ENCODE peak calls at places on chromosome 9, in eight cellular contexts. One of them, this sample, is unnamed.

GRCh38 chr9:113343732-113344231 is 3.7 kb upstream of the WDR31 start:
- DNase-seq in mucosa of gallbladder: peak
- DNase-seq in GM03348: peak
- DNase-seq in H7: no peak
- DNase-seq in activated CD4-positive, alpha-beta T cell treated with anti-CD3 and anti-CD28 coated beads, Interleukin-2, amount 50 U/mL, for 48 hours: no peak
- DNase-seq in T-helper 2 cell: no peak
- DNase-seq in effector memory CD4-positive, alpha-beta T cell: no peak
- DNase-seq in cardiac muscle cell: peak
- DNase-seq in this sample: peak

GRCh38 chr9:121294866-121295661 is 27.1 kb downstream of the GSN start:
- DNase-seq in mucosa of gallbladder: peak
- DNase-seq in GM03348: no peak
- DNase-seq in H7: no peak
- DNase-seq in activated CD4-positive, alpha-beta T cell treated with anti-CD3 and anti-CD28 coated beads, Interleukin-2, amount 50 U/mL, for 48 hours: no peak
- DNase-seq in T-helper 2 cell: no peak
- DNase-seq in effector memory CD4-positive, alpha-beta T cell: no peak
- DNase-seq in cardiac muscle cell: no peak
- DNase-seq in this sample: no peak

GRCh38 chr9:117245225-117245624 is 169.6 kb downstream of the ASTN2 start:
- DNase-seq in mucosa of gallbladder: no peak
- DNase-seq in GM03348: no peak
- DNase-seq in H7: no peak
- DNase-seq in activated CD4-positive, alpha-beta T cell treated with anti-CD3 and anti-CD28 coated beads, Interleukin-2, amount 50 U/mL, for 48 hours: no peak
- DNase-seq in T-helper 2 cell: no peak
- DNase-seq in effector memory CD4-positive, alpha-beta T cell: no peak
- DNase-seq in cardiac muscle cell: no peak
- DNase-seq in this sample: no peak

GRCh38 chr9:26786571-26786970 is 106.0 kb downstream of the CAAP1 start:
- DNase-seq in mucosa of gallbladder: no peak
- DNase-seq in GM03348: no peak
- DNase-seq in H7: no peak
- DNase-seq in activated CD4-positive, alpha-beta T cell treated with anti-CD3 and anti-CD28 coated beads, Interleukin-2, amount 50 U/mL, for 48 hours: no peak
- DNase-seq in T-helper 2 cell: no peak
- DNase-seq in effector memory CD4-positive, alpha-beta T cell: no peak
- DNase-seq in cardiac muscle cell: no peak
- DNase-seq in this sample: no peak

GRCh38 chr9:27003406-27004147 is 1.9 kb downstream of the LRRC19 start:
- DNase-seq in mucosa of gallbladder: no peak
- DNase-seq in GM03348: no peak
- DNase-seq in H7: no peak
- DNase-seq in activated CD4-positive, alpha-beta T cell treated with anti-CD3 and anti-CD28 coated beads, Interleukin-2, amount 50 U/mL, for 48 hours: no peak
- DNase-seq in T-helper 2 cell: no peak
- DNase-seq in effector memory CD4-positive, alpha-beta T cell: no peak
- DNase-seq in cardiac muscle cell: no peak
- DNase-seq in this sample: no peak

GRCh38 chr9:90996154-90996788 is 194.7 kb downstream of the SYK start:
- DNase-seq in mucosa of gallbladder: no peak
- DNase-seq in GM03348: no peak
- DNase-seq in H7: no peak
- DNase-seq in activated CD4-positive, alpha-beta T cell treated with anti-CD3 and anti-CD28 coated beads, Interleukin-2, amount 50 U/mL, for 48 hours: no peak
- DNase-seq in T-helper 2 cell: no peak
- DNase-seq in effector memory CD4-positive, alpha-beta T cell: no peak
- DNase-seq in cardiac muscle cell: no peak
- DNase-seq in this sample: no peak

GRCh38 chr9:135615666-135616620 is 23.4 kb downstream of the GLT6D1 start:
- DNase-seq in mucosa of gallbladder: no peak
- DNase-seq in GM03348: no peak
- DNase-seq in H7: peak
- DNase-seq in activated CD4-positive, alpha-beta T cell treated with anti-CD3 and anti-CD28 coated beads, Interleukin-2, amount 50 U/mL, for 48 hours: no peak
- DNase-seq in T-helper 2 cell: no peak
- DNase-seq in effector memory CD4-positive, alpha-beta T cell: no peak
- DNase-seq in cardiac muscle cell: no peak
- DNase-seq in this sample: no peak

GRCh38 chr9:75230469-75230868 is 142.2 kb downstream of the OSTF1 start:
- DNase-seq in mucosa of gallbladder: no peak
- DNase-seq in GM03348: no peak
- DNase-seq in H7: no peak
- DNase-seq in activated CD4-positive, alpha-beta T cell treated with anti-CD3 and anti-CD28 coated beads, Interleukin-2, amount 50 U/mL, for 48 hours: no peak
- DNase-seq in T-helper 2 cell: no peak
- DNase-seq in effector memory CD4-positive, alpha-beta T cell: no peak
- DNase-seq in cardiac muscle cell: no peak
- DNase-seq in this sample: no peak

GRCh38 chr9:12817702-12818101 is 42.9 kb downstream of the LURAP1L start:
- DNase-seq in mucosa of gallbladder: peak
- DNase-seq in GM03348: no peak
- DNase-seq in H7: no peak
- DNase-seq in activated CD4-positive, alpha-beta T cell treated with anti-CD3 and anti-CD28 coated beads, Interleukin-2, amount 50 U/mL, for 48 hours: no peak
- DNase-seq in T-helper 2 cell: no peak
- DNase-seq in effector memory CD4-positive, alpha-beta T cell: no peak
- DNase-seq in cardiac muscle cell: no peak
- DNase-seq in this sample: no peak

GRCh38 chr9:120443976-120444375 is 136.0 kb downstream of the CDK5RAP2 start:
- DNase-seq in mucosa of gallbladder: no peak
- DNase-seq in GM03348: no peak
- DNase-seq in H7: no peak
- DNase-seq in activated CD4-positive, alpha-beta T cell treated with anti-CD3 and anti-CD28 coated beads, Interleukin-2, amount 50 U/mL, for 48 hours: no peak
- DNase-seq in T-helper 2 cell: no peak
- DNase-seq in effector memory CD4-positive, alpha-beta T cell: no peak
- DNase-seq in cardiac muscle cell: no peak
- DNase-seq in this sample: no peak

GRCh38 chr9:130058887-130059286 is 5.2 kb downstream of the GPR107 start:
- DNase-seq in mucosa of gallbladder: no peak
- DNase-seq in GM03348: no peak
- DNase-seq in H7: no peak
- DNase-seq in activated CD4-positive, alpha-beta T cell treated with anti-CD3 and anti-CD28 coated beads, Interleukin-2, amount 50 U/mL, for 48 hours: no peak
- DNase-seq in T-helper 2 cell: no peak
- DNase-seq in effector memory CD4-positive, alpha-beta T cell: no peak
- DNase-seq in cardiac muscle cell: no peak
- DNase-seq in this sample: no peak

GRCh38 chr9:107612136-107612535 is 122.6 kb upstream of the KLF4 start:
- DNase-seq in mucosa of gallbladder: peak
- DNase-seq in GM03348: peak
- DNase-seq in H7: peak
- DNase-seq in activated CD4-positive, alpha-beta T cell treated with anti-CD3 and anti-CD28 coated beads, Interleukin-2, amount 50 U/mL, for 48 hours: no peak
- DNase-seq in T-helper 2 cell: no peak
- DNase-seq in effector memory CD4-positive, alpha-beta T cell: no peak
- DNase-seq in cardiac muscle cell: peak
- DNase-seq in this sample: no peak

GRCh38 chr9:33923998-33924701 is 107.2 kb downstream of the UBE2R2 start:
- DNase-seq in mucosa of gallbladder: no peak
- DNase-seq in GM03348: no peak
- DNase-seq in H7: no peak
- DNase-seq in activated CD4-positive, alpha-beta T cell treated with anti-CD3 and anti-CD28 coated beads, Interleukin-2, amount 50 U/mL, for 48 hours: no peak
- DNase-seq in T-helper 2 cell: no peak
- DNase-seq in effector memory CD4-positive, alpha-beta T cell: no peak
- DNase-seq in cardiac muscle cell: no peak
- DNase-seq in this sample: no peak

GRCh38 chr9:19369107-19369506 is 10.9 kb downstream of the RPS6 start:
- DNase-seq in mucosa of gallbladder: no peak
- DNase-seq in GM03348: no peak
- DNase-seq in H7: no peak
- DNase-seq in activated CD4-positive, alpha-beta T cell treated with anti-CD3 and anti-CD28 coated beads, Interleukin-2, amount 50 U/mL, for 48 hours: no peak
- DNase-seq in T-helper 2 cell: no peak
- DNase-seq in effector memory CD4-positive, alpha-beta T cell: no peak
- DNase-seq in cardiac muscle cell: no peak
- DNase-seq in this sample: no peak

GRCh38 chr9:14960881-14961280 is 50.7 kb upstream of the FREM1 start:
- DNase-seq in mucosa of gallbladder: no peak
- DNase-seq in GM03348: no peak
- DNase-seq in H7: no peak
- DNase-seq in activated CD4-positive, alpha-beta T cell treated with anti-CD3 and anti-CD28 coated beads, Interleukin-2, amount 50 U/mL, for 48 hours: no peak
- DNase-seq in T-helper 2 cell: no peak
- DNase-seq in effector memory CD4-positive, alpha-beta T cell: no peak
- DNase-seq in cardiac muscle cell: no peak
- DNase-seq in this sample: no peak

GRCh38 chr9:133332381-133332730 is 3.6 kb downstream of the SURF6 start:
- DNase-seq in mucosa of gallbladder: no peak
- DNase-seq in GM03348: no peak
- DNase-seq in H7: no peak
- DNase-seq in activated CD4-positive, alpha-beta T cell treated with anti-CD3 and anti-CD28 coated beads, Interleukin-2, amount 50 U/mL, for 48 hours: no peak
- DNase-seq in T-helper 2 cell: no peak
- DNase-seq in effector memory CD4-positive, alpha-beta T cell: no peak
- DNase-seq in cardiac muscle cell: no peak
- DNase-seq in this sample: no peak

GRCh38 chr9:95477441-95477840 is 39.3 kb downstream of the PTCH1 start:
- DNase-seq in mucosa of gallbladder: no peak
- DNase-seq in GM03348: no peak
- DNase-seq in H7: peak
- DNase-seq in activated CD4-positive, alpha-beta T cell treated with anti-CD3 and anti-CD28 coated beads, Interleukin-2, amount 50 U/mL, for 48 hours: no peak
- DNase-seq in T-helper 2 cell: no peak
- DNase-seq in effector memory CD4-positive, alpha-beta T cell: no peak
- DNase-seq in cardiac muscle cell: no peak
- DNase-seq in this sample: peak

GRCh38 chr9:98726735-98727134 is 18.0 kb upstream of the GABBR2 start:
- DNase-seq in mucosa of gallbladder: peak
- DNase-seq in GM03348: peak
- DNase-seq in H7: no peak
- DNase-seq in activated CD4-positive, alpha-beta T cell treated with anti-CD3 and anti-CD28 coated beads, Interleukin-2, amount 50 U/mL, for 48 hours: no peak
- DNase-seq in T-helper 2 cell: no peak
- DNase-seq in effector memory CD4-positive, alpha-beta T cell: no peak
- DNase-seq in cardiac muscle cell: peak
- DNase-seq in this sample: no peak

GRCh38 chr9:72145093-72145492 is 4.1 kb upstream of the GDA start:
- DNase-seq in mucosa of gallbladder: no peak
- DNase-seq in GM03348: no peak
- DNase-seq in H7: no peak
- DNase-seq in activated CD4-positive, alpha-beta T cell treated with anti-CD3 and anti-CD28 coated beads, Interleukin-2, amount 50 U/mL, for 48 hours: no peak
- DNase-seq in T-helper 2 cell: no peak
- DNase-seq in effector memory CD4-positive, alpha-beta T cell: no peak
- DNase-seq in cardiac muscle cell: no peak
- DNase-seq in this sample: no peak

GRCh38 chr9:108953983-108954574 is 19.9 kb downstream of the ABITRAM start:
- DNase-seq in mucosa of gallbladder: no peak
- DNase-seq in GM03348: peak
- DNase-seq in H7: peak
- DNase-seq in activated CD4-positive, alpha-beta T cell treated with anti-CD3 and anti-CD28 coated beads, Interleukin-2, amount 50 U/mL, for 48 hours: no peak
- DNase-seq in T-helper 2 cell: no peak
- DNase-seq in effector memory CD4-positive, alpha-beta T cell: no peak
- DNase-seq in cardiac muscle cell: peak
- DNase-seq in this sample: no peak

GRCh38 chr9:136754626-136755284 is 3.3 kb downstream of the LCN8 start:
- DNase-seq in mucosa of gallbladder: no peak
- DNase-seq in GM03348: no peak
- DNase-seq in H7: peak
- DNase-seq in activated CD4-positive, alpha-beta T cell treated with anti-CD3 and anti-CD28 coated beads, Interleukin-2, amount 50 U/mL, for 48 hours: no peak
- DNase-seq in T-helper 2 cell: no peak
- DNase-seq in effector memory CD4-positive, alpha-beta T cell: no peak
- DNase-seq in cardiac muscle cell: no peak
- DNase-seq in this sample: no peak

GRCh38 chr9:120839146-120839545 is 3.6 kb downstream of the PSMD5 start:
- DNase-seq in mucosa of gallbladder: no peak
- DNase-seq in GM03348: no peak
- DNase-seq in H7: no peak
- DNase-seq in activated CD4-positive, alpha-beta T cell treated with anti-CD3 and anti-CD28 coated beads, Interleukin-2, amount 50 U/mL, for 48 hours: no peak
- DNase-seq in T-helper 2 cell: no peak
- DNase-seq in effector memory CD4-positive, alpha-beta T cell: no peak
- DNase-seq in cardiac muscle cell: peak
- DNase-seq in this sample: no peak

GRCh38 chr9:21070171-21070571 is 7.6 kb downstream of the IFNB1 start:
- DNase-seq in mucosa of gallbladder: peak
- DNase-seq in GM03348: peak
- DNase-seq in H7: no peak
- DNase-seq in activated CD4-positive, alpha-beta T cell treated with anti-CD3 and anti-CD28 coated beads, Interleukin-2, amount 50 U/mL, for 48 hours: no peak
- DNase-seq in T-helper 2 cell: no peak
- DNase-seq in effector memory CD4-positive, alpha-beta T cell: no peak
- DNase-seq in cardiac muscle cell: peak
- DNase-seq in this sample: peak

GRCh38 chr9:19137282-19137681 is 10.0 kb upstream of the PLIN2 start:
- DNase-seq in mucosa of gallbladder: no peak
- DNase-seq in GM03348: peak
- DNase-seq in H7: no peak
- DNase-seq in activated CD4-positive, alpha-beta T cell treated with anti-CD3 and anti-CD28 coated beads, Interleukin-2, amount 50 U/mL, for 48 hours: no peak
- DNase-seq in T-helper 2 cell: no peak
- DNase-seq in effector memory CD4-positive, alpha-beta T cell: no peak
- DNase-seq in cardiac muscle cell: peak
- DNase-seq in this sample: no peak

GRCh38 chr9:4289411-4290380 is 10.2 kb downstream of the GLIS3 start:
- DNase-seq in mucosa of gallbladder: no peak
- DNase-seq in GM03348: no peak
- DNase-seq in H7: no peak
- DNase-seq in activated CD4-positive, alpha-beta T cell treated with anti-CD3 and anti-CD28 coated beads, Interleukin-2, amount 50 U/mL, for 48 hours: no peak
- DNase-seq in T-helper 2 cell: no peak
- DNase-seq in effector memory CD4-positive, alpha-beta T cell: no peak
- DNase-seq in cardiac muscle cell: no peak
- DNase-seq in this sample: no peak

GRCh38 chr9:15219511-15219910 is 87.5 kb downstream of the TTC39B start:
- DNase-seq in mucosa of gallbladder: no peak
- DNase-seq in GM03348: no peak
- DNase-seq in H7: no peak
- DNase-seq in activated CD4-positive, alpha-beta T cell treated with anti-CD3 and anti-CD28 coated beads, Interleukin-2, amount 50 U/mL, for 48 hours: no peak
- DNase-seq in T-helper 2 cell: no peak
- DNase-seq in effector memory CD4-positive, alpha-beta T cell: no peak
- DNase-seq in cardiac muscle cell: no peak
- DNase-seq in this sample: no peak

GRCh38 chr9:70135176-70135575 is 91.5 kb downstream of the MAMDC2 start:
- DNase-seq in mucosa of gallbladder: no peak
- DNase-seq in GM03348: no peak
- DNase-seq in H7: no peak
- DNase-seq in activated CD4-positive, alpha-beta T cell treated with anti-CD3 and anti-CD28 coated beads, Interleukin-2, amount 50 U/mL, for 48 hours: no peak
- DNase-seq in T-helper 2 cell: no peak
- DNase-seq in effector memory CD4-positive, alpha-beta T cell: no peak
- DNase-seq in cardiac muscle cell: no peak
- DNase-seq in this sample: no peak

GRCh38 chr9:74953235-74953741 is 576 bp upstream of the C9orf40 start:
- DNase-seq in mucosa of gallbladder: no peak
- DNase-seq in GM03348: peak
- DNase-seq in H7: no peak
- DNase-seq in activated CD4-positive, alpha-beta T cell treated with anti-CD3 and anti-CD28 coated beads, Interleukin-2, amount 50 U/mL, for 48 hours: no peak
- DNase-seq in T-helper 2 cell: no peak
- DNase-seq in effector memory CD4-positive, alpha-beta T cell: no peak
- DNase-seq in cardiac muscle cell: no peak
- DNase-seq in this sample: no peak

GRCh38 chr9:79384506-79384905 is 187.3 kb upstream of the TLE4 start:
- DNase-seq in mucosa of gallbladder: no peak
- DNase-seq in GM03348: no peak
- DNase-seq in H7: no peak
- DNase-seq in activated CD4-positive, alpha-beta T cell treated with anti-CD3 and anti-CD28 coated beads, Interleukin-2, amount 50 U/mL, for 48 hours: no peak
- DNase-seq in T-helper 2 cell: no peak
- DNase-seq in effector memory CD4-positive, alpha-beta T cell: no peak
- DNase-seq in cardiac muscle cell: peak
- DNase-seq in this sample: no peak

GRCh38 chr9:108074900-108075299 is 585.3 kb upstream of the KLF4 start:
- DNase-seq in mucosa of gallbladder: no peak
- DNase-seq in GM03348: no peak
- DNase-seq in H7: no peak
- DNase-seq in activated CD4-positive, alpha-beta T cell treated with anti-CD3 and anti-CD28 coated beads, Interleukin-2, amount 50 U/mL, for 48 hours: no peak
- DNase-seq in T-helper 2 cell: no peak
- DNase-seq in effector memory CD4-positive, alpha-beta T cell: no peak
- DNase-seq in cardiac muscle cell: no peak
- DNase-seq in this sample: no peak

GRCh38 chr9:22158983-22159382 is 149.9 kb upstream of the CDKN2B start:
- DNase-seq in mucosa of gallbladder: peak
- DNase-seq in GM03348: peak
- DNase-seq in H7: no peak
- DNase-seq in activated CD4-positive, alpha-beta T cell treated with anti-CD3 and anti-CD28 coated beads, Interleukin-2, amount 50 U/mL, for 48 hours: no peak
- DNase-seq in T-helper 2 cell: no peak
- DNase-seq in effector memory CD4-positive, alpha-beta T cell: no peak
- DNase-seq in cardiac muscle cell: peak
- DNase-seq in this sample: peak

GRCh38 chr9:6351757-6352156 is 23.6 kb downstream of the TPD52L3 start:
- DNase-seq in mucosa of gallbladder: no peak
- DNase-seq in GM03348: no peak
- DNase-seq in H7: no peak
- DNase-seq in activated CD4-positive, alpha-beta T cell treated with anti-CD3 and anti-CD28 coated beads, Interleukin-2, amount 50 U/mL, for 48 hours: no peak
- DNase-seq in T-helper 2 cell: no peak
- DNase-seq in effector memory CD4-positive, alpha-beta T cell: no peak
- DNase-seq in cardiac muscle cell: no peak
- DNase-seq in this sample: no peak

GRCh38 chr9:97848582-97849237 is 4.3 kb upstream of the FOXE1 start:
- DNase-seq in mucosa of gallbladder: no peak
- DNase-seq in GM03348: no peak
- DNase-seq in H7: peak
- DNase-seq in activated CD4-positive, alpha-beta T cell treated with anti-CD3 and anti-CD28 coated beads, Interleukin-2, amount 50 U/mL, for 48 hours: no peak
- DNase-seq in T-helper 2 cell: no peak
- DNase-seq in effector memory CD4-positive, alpha-beta T cell: no peak
- DNase-seq in cardiac muscle cell: no peak
- DNase-seq in this sample: no peak

GRCh38 chr9:88532320-88532719 is 2.7 kb upstream of the NXNL2 start:
- DNase-seq in mucosa of gallbladder: no peak
- DNase-seq in GM03348: peak
- DNase-seq in H7: peak
- DNase-seq in activated CD4-positive, alpha-beta T cell treated with anti-CD3 and anti-CD28 coated beads, Interleukin-2, amount 50 U/mL, for 48 hours: peak
- DNase-seq in T-helper 2 cell: no peak
- DNase-seq in effector memory CD4-positive, alpha-beta T cell: no peak
- DNase-seq in cardiac muscle cell: peak
- DNase-seq in this sample: no peak